ENCODE peak calls at places on chromosomes 1 and 21, in seven cellular contexts. One of them, this sample, is unnamed.

GRCh38 chr1:108125312-108126138 is 74.6 kb downstream of the SLC25A24 start:
- DNase-seq in activated T-cell treated with anti-CD3 and anti-CD28 coated beads, Interleukin-2, amount 50 U/mL, for 48 hours: peak
- DNase-seq in neuronal stem cell: peak
- DNase-seq in activated CD4-positive, alpha-beta T cell treated with anti-CD3 and anti-CD28 coated beads for 48 hours: peak
- DNase-seq in stimulated activated CD8-positive, alpha-beta memory T cell treated with anti-CD3 and anti-CD28 coated beads, Interleukin-12 subunit alpha, Interleukin-12 subunit beta, amount 100 ng/mL, for 1 hour: peak
- DNase-seq in Daoy: peak
- DNase-seq in activated naive CD4-positive, alpha-beta T cell: peak
- DNase-seq in this sample: peak

GRCh38 chr1:164589961-164590507 is 31.1 kb downstream of the PBX1 start:
- DNase-seq in activated T-cell treated with anti-CD3 and anti-CD28 coated beads, Interleukin-2, amount 50 U/mL, for 48 hours: no peak
- DNase-seq in neuronal stem cell: no peak
- DNase-seq in activated CD4-positive, alpha-beta T cell treated with anti-CD3 and anti-CD28 coated beads for 48 hours: no peak
- DNase-seq in stimulated activated CD8-positive, alpha-beta memory T cell treated with anti-CD3 and anti-CD28 coated beads, Interleukin-12 subunit alpha, Interleukin-12 subunit beta, amount 100 ng/mL, for 1 hour: no peak
- DNase-seq in Daoy: no peak
- DNase-seq in activated naive CD4-positive, alpha-beta T cell: no peak
- DNase-seq in this sample: peak

GRCh38 chr1:160539896-160540858 is 17.1 kb upstream of the SLAMF6 start:
- DNase-seq in activated T-cell treated with anti-CD3 and anti-CD28 coated beads, Interleukin-2, amount 50 U/mL, for 48 hours: peak
- DNase-seq in neuronal stem cell: no peak
- DNase-seq in activated CD4-positive, alpha-beta T cell treated with anti-CD3 and anti-CD28 coated beads for 48 hours: peak
- DNase-seq in stimulated activated CD8-positive, alpha-beta memory T cell treated with anti-CD3 and anti-CD28 coated beads, Interleukin-12 subunit alpha, Interleukin-12 subunit beta, amount 100 ng/mL, for 1 hour: peak
- DNase-seq in Daoy: peak
- DNase-seq in activated naive CD4-positive, alpha-beta T cell: no peak
- DNase-seq in this sample: no peak

GRCh38 chr1:115440733-115441132 is 102.7 kb upstream of the NGF start:
- DNase-seq in activated T-cell treated with anti-CD3 and anti-CD28 coated beads, Interleukin-2, amount 50 U/mL, for 48 hours: no peak
- DNase-seq in neuronal stem cell: no peak
- DNase-seq in activated CD4-positive, alpha-beta T cell treated with anti-CD3 and anti-CD28 coated beads for 48 hours: no peak
- DNase-seq in stimulated activated CD8-positive, alpha-beta memory T cell treated with anti-CD3 and anti-CD28 coated beads, Interleukin-12 subunit alpha, Interleukin-12 subunit beta, amount 100 ng/mL, for 1 hour: no peak
- DNase-seq in Daoy: no peak
- DNase-seq in activated naive CD4-positive, alpha-beta T cell: no peak
- DNase-seq in this sample: no peak

GRCh38 chr21:34889537-34890257 is 159.4 kb downstream of the RUNX1 start:
- DNase-seq in activated T-cell treated with anti-CD3 and anti-CD28 coated beads, Interleukin-2, amount 50 U/mL, for 48 hours: peak
- DNase-seq in neuronal stem cell: no peak
- DNase-seq in activated CD4-positive, alpha-beta T cell treated with anti-CD3 and anti-CD28 coated beads for 48 hours: peak
- DNase-seq in stimulated activated CD8-positive, alpha-beta memory T cell treated with anti-CD3 and anti-CD28 coated beads, Interleukin-12 subunit alpha, Interleukin-12 subunit beta, amount 100 ng/mL, for 1 hour: peak
- DNase-seq in Daoy: peak
- DNase-seq in activated naive CD4-positive, alpha-beta T cell: peak
- DNase-seq in this sample: peak

GRCh38 chr1:87814573-87814972 is 485.9 kb downstream of the LMO4 start:
- DNase-seq in activated T-cell treated with anti-CD3 and anti-CD28 coated beads, Interleukin-2, amount 50 U/mL, for 48 hours: no peak
- DNase-seq in neuronal stem cell: no peak
- DNase-seq in activated CD4-positive, alpha-beta T cell treated with anti-CD3 and anti-CD28 coated beads for 48 hours: no peak
- DNase-seq in stimulated activated CD8-positive, alpha-beta memory T cell treated with anti-CD3 and anti-CD28 coated beads, Interleukin-12 subunit alpha, Interleukin-12 subunit beta, amount 100 ng/mL, for 1 hour: no peak
- DNase-seq in Daoy: no peak
- DNase-seq in activated naive CD4-positive, alpha-beta T cell: no peak
- DNase-seq in this sample: no peak

GRCh38 chr1:2248854-2249558 is 20.9 kb downstream of the SKI start:
- DNase-seq in activated T-cell treated with anti-CD3 and anti-CD28 coated beads, Interleukin-2, amount 50 U/mL, for 48 hours: no peak
- DNase-seq in neuronal stem cell: no peak
- DNase-seq in activated CD4-positive, alpha-beta T cell treated with anti-CD3 and anti-CD28 coated beads for 48 hours: no peak
- DNase-seq in stimulated activated CD8-positive, alpha-beta memory T cell treated with anti-CD3 and anti-CD28 coated beads, Interleukin-12 subunit alpha, Interleukin-12 subunit beta, amount 100 ng/mL, for 1 hour: no peak
- DNase-seq in Daoy: no peak
- DNase-seq in activated naive CD4-positive, alpha-beta T cell: no peak
- DNase-seq in this sample: no peak

GRCh38 chr1:6421266-6421665 is 1.5 kb upstream of the HES2 start:
- DNase-seq in activated T-cell treated with anti-CD3 and anti-CD28 coated beads, Interleukin-2, amount 50 U/mL, for 48 hours: no peak
- DNase-seq in neuronal stem cell: no peak
- DNase-seq in activated CD4-positive, alpha-beta T cell treated with anti-CD3 and anti-CD28 coated beads for 48 hours: no peak
- DNase-seq in stimulated activated CD8-positive, alpha-beta memory T cell treated with anti-CD3 and anti-CD28 coated beads, Interleukin-12 subunit alpha, Interleukin-12 subunit beta, amount 100 ng/mL, for 1 hour: no peak
- DNase-seq in Daoy: no peak
- DNase-seq in activated naive CD4-positive, alpha-beta T cell: no peak
- DNase-seq in this sample: no peak

GRCh38 chr1:245336149-245336983 is 181.6 kb downstream of the KIF26B start:
- DNase-seq in activated T-cell treated with anti-CD3 and anti-CD28 coated beads, Interleukin-2, amount 50 U/mL, for 48 hours: no peak
- DNase-seq in neuronal stem cell: no peak
- DNase-seq in activated CD4-positive, alpha-beta T cell treated with anti-CD3 and anti-CD28 coated beads for 48 hours: peak
- DNase-seq in stimulated activated CD8-positive, alpha-beta memory T cell treated with anti-CD3 and anti-CD28 coated beads, Interleukin-12 subunit alpha, Interleukin-12 subunit beta, amount 100 ng/mL, for 1 hour: no peak
- DNase-seq in Daoy: no peak
- DNase-seq in activated naive CD4-positive, alpha-beta T cell: no peak
- DNase-seq in this sample: no peak

GRCh38 chr1:109197163-109198042 is 16.3 kb upstream of the SARS1 start:
- DNase-seq in activated T-cell treated with anti-CD3 and anti-CD28 coated beads, Interleukin-2, amount 50 U/mL, for 48 hours: peak
- DNase-seq in neuronal stem cell: peak
- DNase-seq in activated CD4-positive, alpha-beta T cell treated with anti-CD3 and anti-CD28 coated beads for 48 hours: peak
- DNase-seq in stimulated activated CD8-positive, alpha-beta memory T cell treated with anti-CD3 and anti-CD28 coated beads, Interleukin-12 subunit alpha, Interleukin-12 subunit beta, amount 100 ng/mL, for 1 hour: no peak
- DNase-seq in Daoy: peak
- DNase-seq in activated naive CD4-positive, alpha-beta T cell: no peak
- DNase-seq in this sample: no peak

GRCh38 chr1:210655511-210655910 is 326.8 kb downstream of the HHAT start:
- DNase-seq in activated T-cell treated with anti-CD3 and anti-CD28 coated beads, Interleukin-2, amount 50 U/mL, for 48 hours: no peak
- DNase-seq in neuronal stem cell: no peak
- DNase-seq in activated CD4-positive, alpha-beta T cell treated with anti-CD3 and anti-CD28 coated beads for 48 hours: no peak
- DNase-seq in stimulated activated CD8-positive, alpha-beta memory T cell treated with anti-CD3 and anti-CD28 coated beads, Interleukin-12 subunit alpha, Interleukin-12 subunit beta, amount 100 ng/mL, for 1 hour: no peak
- DNase-seq in Daoy: no peak
- DNase-seq in activated naive CD4-positive, alpha-beta T cell: no peak
- DNase-seq in this sample: no peak

GRCh38 chr1:95233321-95233736 is 681 bp upstream of the RWDD3 start:
- DNase-seq in activated T-cell treated with anti-CD3 and anti-CD28 coated beads, Interleukin-2, amount 50 U/mL, for 48 hours: no peak
- DNase-seq in neuronal stem cell: peak
- DNase-seq in activated CD4-positive, alpha-beta T cell treated with anti-CD3 and anti-CD28 coated beads for 48 hours: no peak
- DNase-seq in stimulated activated CD8-positive, alpha-beta memory T cell treated with anti-CD3 and anti-CD28 coated beads, Interleukin-12 subunit alpha, Interleukin-12 subunit beta, amount 100 ng/mL, for 1 hour: no peak
- DNase-seq in Daoy: no peak
- DNase-seq in activated naive CD4-positive, alpha-beta T cell: no peak
- DNase-seq in this sample: peak

GRCh38 chr1:914253-914890 is 9.4 kb upstream of the SAMD11 start:
- DNase-seq in activated T-cell treated with anti-CD3 and anti-CD28 coated beads, Interleukin-2, amount 50 U/mL, for 48 hours: no peak
- DNase-seq in neuronal stem cell: no peak
- DNase-seq in activated CD4-positive, alpha-beta T cell treated with anti-CD3 and anti-CD28 coated beads for 48 hours: no peak
- DNase-seq in stimulated activated CD8-positive, alpha-beta memory T cell treated with anti-CD3 and anti-CD28 coated beads, Interleukin-12 subunit alpha, Interleukin-12 subunit beta, amount 100 ng/mL, for 1 hour: no peak
- DNase-seq in Daoy: no peak
- DNase-seq in activated naive CD4-positive, alpha-beta T cell: no peak
- DNase-seq in this sample: no peak

GRCh38 chr1:231748744-231749143 is 122.2 kb downstream of the DISC1 start:
- DNase-seq in activated T-cell treated with anti-CD3 and anti-CD28 coated beads, Interleukin-2, amount 50 U/mL, for 48 hours: no peak
- DNase-seq in neuronal stem cell: no peak
- DNase-seq in activated CD4-positive, alpha-beta T cell treated with anti-CD3 and anti-CD28 coated beads for 48 hours: no peak
- DNase-seq in stimulated activated CD8-positive, alpha-beta memory T cell treated with anti-CD3 and anti-CD28 coated beads, Interleukin-12 subunit alpha, Interleukin-12 subunit beta, amount 100 ng/mL, for 1 hour: no peak
- DNase-seq in Daoy: no peak
- DNase-seq in activated naive CD4-positive, alpha-beta T cell: no peak
- DNase-seq in this sample: no peak

GRCh38 chr1:29365906-29366670 is 129.8 kb downstream of the PTPRU start:
- DNase-seq in activated T-cell treated with anti-CD3 and anti-CD28 coated beads, Interleukin-2, amount 50 U/mL, for 48 hours: no peak
- DNase-seq in neuronal stem cell: no peak
- DNase-seq in activated CD4-positive, alpha-beta T cell treated with anti-CD3 and anti-CD28 coated beads for 48 hours: no peak
- DNase-seq in stimulated activated CD8-positive, alpha-beta memory T cell treated with anti-CD3 and anti-CD28 coated beads, Interleukin-12 subunit alpha, Interleukin-12 subunit beta, amount 100 ng/mL, for 1 hour: no peak
- DNase-seq in Daoy: no peak
- DNase-seq in activated naive CD4-positive, alpha-beta T cell: no peak
- DNase-seq in this sample: no peak

GRCh38 chr21:20661221-20661620 is 337.0 kb upstream of the NCAM2 start:
- DNase-seq in activated T-cell treated with anti-CD3 and anti-CD28 coated beads, Interleukin-2, amount 50 U/mL, for 48 hours: no peak
- DNase-seq in neuronal stem cell: no peak
- DNase-seq in activated CD4-positive, alpha-beta T cell treated with anti-CD3 and anti-CD28 coated beads for 48 hours: no peak
- DNase-seq in stimulated activated CD8-positive, alpha-beta memory T cell treated with anti-CD3 and anti-CD28 coated beads, Interleukin-12 subunit alpha, Interleukin-12 subunit beta, amount 100 ng/mL, for 1 hour: no peak
- DNase-seq in Daoy: no peak
- DNase-seq in activated naive CD4-positive, alpha-beta T cell: no peak
- DNase-seq in this sample: no peak

GRCh38 chr1:2233997-2234761 is 6.1 kb downstream of the SKI start:
- DNase-seq in activated T-cell treated with anti-CD3 and anti-CD28 coated beads, Interleukin-2, amount 50 U/mL, for 48 hours: peak
- DNase-seq in neuronal stem cell: no peak
- DNase-seq in activated CD4-positive, alpha-beta T cell treated with anti-CD3 and anti-CD28 coated beads for 48 hours: peak
- DNase-seq in stimulated activated CD8-positive, alpha-beta memory T cell treated with anti-CD3 and anti-CD28 coated beads, Interleukin-12 subunit alpha, Interleukin-12 subunit beta, amount 100 ng/mL, for 1 hour: peak
- DNase-seq in Daoy: peak
- DNase-seq in activated naive CD4-positive, alpha-beta T cell: peak
- DNase-seq in this sample: no peak

GRCh38 chr1:78061825-78062523 is 16.2 kb downstream of the GIPC2 start:
- DNase-seq in activated T-cell treated with anti-CD3 and anti-CD28 coated beads, Interleukin-2, amount 50 U/mL, for 48 hours: no peak
- DNase-seq in neuronal stem cell: no peak
- DNase-seq in activated CD4-positive, alpha-beta T cell treated with anti-CD3 and anti-CD28 coated beads for 48 hours: no peak
- DNase-seq in stimulated activated CD8-positive, alpha-beta memory T cell treated with anti-CD3 and anti-CD28 coated beads, Interleukin-12 subunit alpha, Interleukin-12 subunit beta, amount 100 ng/mL, for 1 hour: no peak
- DNase-seq in Daoy: peak
- DNase-seq in activated naive CD4-positive, alpha-beta T cell: no peak
- DNase-seq in this sample: no peak

GRCh38 chr1:41357451-41358151 is 3.6 kb upstream of the FOXO6 start:
- DNase-seq in activated T-cell treated with anti-CD3 and anti-CD28 coated beads, Interleukin-2, amount 50 U/mL, for 48 hours: peak
- DNase-seq in neuronal stem cell: no peak
- DNase-seq in activated CD4-positive, alpha-beta T cell treated with anti-CD3 and anti-CD28 coated beads for 48 hours: no peak
- DNase-seq in stimulated activated CD8-positive, alpha-beta memory T cell treated with anti-CD3 and anti-CD28 coated beads, Interleukin-12 subunit alpha, Interleukin-12 subunit beta, amount 100 ng/mL, for 1 hour: no peak
- DNase-seq in Daoy: no peak
- DNase-seq in activated naive CD4-positive, alpha-beta T cell: no peak
- DNase-seq in this sample: peak

GRCh38 chr1:40508375-40509341 is at the start of gene EXO5:
- DNase-seq in activated T-cell treated with anti-CD3 and anti-CD28 coated beads, Interleukin-2, amount 50 U/mL, for 48 hours: peak
- DNase-seq in neuronal stem cell: peak
- DNase-seq in activated CD4-positive, alpha-beta T cell treated with anti-CD3 and anti-CD28 coated beads for 48 hours: peak
- DNase-seq in stimulated activated CD8-positive, alpha-beta memory T cell treated with anti-CD3 and anti-CD28 coated beads, Interleukin-12 subunit alpha, Interleukin-12 subunit beta, amount 100 ng/mL, for 1 hour: peak
- DNase-seq in Daoy: peak
- DNase-seq in activated naive CD4-positive, alpha-beta T cell: peak
- DNase-seq in this sample: peak

GRCh38 chr1:151157067-151157531 is 650 bp downstream of the TNFAIP8L2 start:
- DNase-seq in activated T-cell treated with anti-CD3 and anti-CD28 coated beads, Interleukin-2, amount 50 U/mL, for 48 hours: peak
- DNase-seq in neuronal stem cell: no peak
- DNase-seq in activated CD4-positive, alpha-beta T cell treated with anti-CD3 and anti-CD28 coated beads for 48 hours: peak
- DNase-seq in stimulated activated CD8-positive, alpha-beta memory T cell treated with anti-CD3 and anti-CD28 coated beads, Interleukin-12 subunit alpha, Interleukin-12 subunit beta, amount 100 ng/mL, for 1 hour: peak
- DNase-seq in Daoy: no peak
- DNase-seq in activated naive CD4-positive, alpha-beta T cell: peak
- DNase-seq in this sample: no peak

GRCh38 chr1:19734472-19734999 is 65.2 kb downstream of the TMCO4 start:
- DNase-seq in activated T-cell treated with anti-CD3 and anti-CD28 coated beads, Interleukin-2, amount 50 U/mL, for 48 hours: no peak
- DNase-seq in neuronal stem cell: no peak
- DNase-seq in activated CD4-positive, alpha-beta T cell treated with anti-CD3 and anti-CD28 coated beads for 48 hours: no peak
- DNase-seq in stimulated activated CD8-positive, alpha-beta memory T cell treated with anti-CD3 and anti-CD28 coated beads, Interleukin-12 subunit alpha, Interleukin-12 subunit beta, amount 100 ng/mL, for 1 hour: no peak
- DNase-seq in Daoy: peak
- DNase-seq in activated naive CD4-positive, alpha-beta T cell: no peak
- DNase-seq in this sample: no peak

GRCh38 chr1:165228676-165229075 is 127.8 kb downstream of the LMX1A start:
- DNase-seq in activated T-cell treated with anti-CD3 and anti-CD28 coated beads, Interleukin-2, amount 50 U/mL, for 48 hours: no peak
- DNase-seq in neuronal stem cell: no peak
- DNase-seq in activated CD4-positive, alpha-beta T cell treated with anti-CD3 and anti-CD28 coated beads for 48 hours: no peak
- DNase-seq in stimulated activated CD8-positive, alpha-beta memory T cell treated with anti-CD3 and anti-CD28 coated beads, Interleukin-12 subunit alpha, Interleukin-12 subunit beta, amount 100 ng/mL, for 1 hour: no peak
- DNase-seq in Daoy: no peak
- DNase-seq in activated naive CD4-positive, alpha-beta T cell: no peak
- DNase-seq in this sample: peak

GRCh38 chr21:17371470-17371869 is 141.4 kb upstream of the CXADR start:
- DNase-seq in activated T-cell treated with anti-CD3 and anti-CD28 coated beads, Interleukin-2, amount 50 U/mL, for 48 hours: no peak
- DNase-seq in neuronal stem cell: no peak
- DNase-seq in activated CD4-positive, alpha-beta T cell treated with anti-CD3 and anti-CD28 coated beads for 48 hours: no peak
- DNase-seq in stimulated activated CD8-positive, alpha-beta memory T cell treated with anti-CD3 and anti-CD28 coated beads, Interleukin-12 subunit alpha, Interleukin-12 subunit beta, amount 100 ng/mL, for 1 hour: no peak
- DNase-seq in Daoy: no peak
- DNase-seq in activated naive CD4-positive, alpha-beta T cell: no peak
- DNase-seq in this sample: no peak

GRCh38 chr1:155127105-155127671 is 488 bp upstream of the EFNA1 start:
- DNase-seq in activated T-cell treated with anti-CD3 and anti-CD28 coated beads, Interleukin-2, amount 50 U/mL, for 48 hours: no peak
- DNase-seq in neuronal stem cell: no peak
- DNase-seq in activated CD4-positive, alpha-beta T cell treated with anti-CD3 and anti-CD28 coated beads for 48 hours: no peak
- DNase-seq in stimulated activated CD8-positive, alpha-beta memory T cell treated with anti-CD3 and anti-CD28 coated beads, Interleukin-12 subunit alpha, Interleukin-12 subunit beta, amount 100 ng/mL, for 1 hour: no peak
- DNase-seq in Daoy: peak
- DNase-seq in activated naive CD4-positive, alpha-beta T cell: no peak
- DNase-seq in this sample: peak

GRCh38 chr1:208242829-208243521 is 1.2 kb downstream of the PLXNA2 start:
- DNase-seq in activated T-cell treated with anti-CD3 and anti-CD28 coated beads, Interleukin-2, amount 50 U/mL, for 48 hours: peak
- DNase-seq in neuronal stem cell: no peak
- DNase-seq in activated CD4-positive, alpha-beta T cell treated with anti-CD3 and anti-CD28 coated beads for 48 hours: no peak
- DNase-seq in stimulated activated CD8-positive, alpha-beta memory T cell treated with anti-CD3 and anti-CD28 coated beads, Interleukin-12 subunit alpha, Interleukin-12 subunit beta, amount 100 ng/mL, for 1 hour: no peak
- DNase-seq in Daoy: peak
- DNase-seq in activated naive CD4-positive, alpha-beta T cell: no peak
- DNase-seq in this sample: peak

GRCh38 chr1:18091660-18092446 is 15.7 kb upstream of the IGSF21 start:
- DNase-seq in activated T-cell treated with anti-CD3 and anti-CD28 coated beads, Interleukin-2, amount 50 U/mL, for 48 hours: no peak
- DNase-seq in neuronal stem cell: no peak
- DNase-seq in activated CD4-positive, alpha-beta T cell treated with anti-CD3 and anti-CD28 coated beads for 48 hours: no peak
- DNase-seq in stimulated activated CD8-positive, alpha-beta memory T cell treated with anti-CD3 and anti-CD28 coated beads, Interleukin-12 subunit alpha, Interleukin-12 subunit beta, amount 100 ng/mL, for 1 hour: no peak
- DNase-seq in Daoy: peak
- DNase-seq in activated naive CD4-positive, alpha-beta T cell: no peak
- DNase-seq in this sample: no peak

GRCh38 chr1:91884459-91885290 is 1.3 kb downstream of the TGFBR3 start:
- DNase-seq in activated T-cell treated with anti-CD3 and anti-CD28 coated beads, Interleukin-2, amount 50 U/mL, for 48 hours: peak
- DNase-seq in neuronal stem cell: peak
- DNase-seq in activated CD4-positive, alpha-beta T cell treated with anti-CD3 and anti-CD28 coated beads for 48 hours: peak
- DNase-seq in stimulated activated CD8-positive, alpha-beta memory T cell treated with anti-CD3 and anti-CD28 coated beads, Interleukin-12 subunit alpha, Interleukin-12 subunit beta, amount 100 ng/mL, for 1 hour: no peak
- DNase-seq in Daoy: peak
- DNase-seq in activated naive CD4-positive, alpha-beta T cell: no peak
- DNase-seq in this sample: peak

GRCh38 chr21:46605759-46606426 is 1.0 kb upstream of the S100B start:
- DNase-seq in activated T-cell treated with anti-CD3 and anti-CD28 coated beads, Interleukin-2, amount 50 U/mL, for 48 hours: peak
- DNase-seq in neuronal stem cell: no peak
- DNase-seq in activated CD4-positive, alpha-beta T cell treated with anti-CD3 and anti-CD28 coated beads for 48 hours: peak
- DNase-seq in stimulated activated CD8-positive, alpha-beta memory T cell treated with anti-CD3 and anti-CD28 coated beads, Interleukin-12 subunit alpha, Interleukin-12 subunit beta, amount 100 ng/mL, for 1 hour: no peak
- DNase-seq in Daoy: no peak
- DNase-seq in activated naive CD4-positive, alpha-beta T cell: peak
- DNase-seq in this sample: no peak

GRCh38 chr1:150560011-150560438 is 10.8 kb downstream of the ADAMTSL4 start:
- DNase-seq in activated T-cell treated with anti-CD3 and anti-CD28 coated beads, Interleukin-2, amount 50 U/mL, for 48 hours: peak
- DNase-seq in neuronal stem cell: peak
- DNase-seq in activated CD4-positive, alpha-beta T cell treated with anti-CD3 and anti-CD28 coated beads for 48 hours: peak
- DNase-seq in stimulated activated CD8-positive, alpha-beta memory T cell treated with anti-CD3 and anti-CD28 coated beads, Interleukin-12 subunit alpha, Interleukin-12 subunit beta, amount 100 ng/mL, for 1 hour: no peak
- DNase-seq in Daoy: peak
- DNase-seq in activated naive CD4-positive, alpha-beta T cell: peak
- DNase-seq in this sample: peak

GRCh38 chr1:78292361-78292760 is 198.4 kb upstream of the PTGFR start:
- DNase-seq in activated T-cell treated with anti-CD3 and anti-CD28 coated beads, Interleukin-2, amount 50 U/mL, for 48 hours: no peak
- DNase-seq in neuronal stem cell: no peak
- DNase-seq in activated CD4-positive, alpha-beta T cell treated with anti-CD3 and anti-CD28 coated beads for 48 hours: no peak
- DNase-seq in stimulated activated CD8-positive, alpha-beta memory T cell treated with anti-CD3 and anti-CD28 coated beads, Interleukin-12 subunit alpha, Interleukin-12 subunit beta, amount 100 ng/mL, for 1 hour: no peak
- DNase-seq in Daoy: no peak
- DNase-seq in activated naive CD4-positive, alpha-beta T cell: no peak
- DNase-seq in this sample: no peak

GRCh38 chr21:42474043-42474831 is 21.8 kb downstream of the RSPH1 start:
- DNase-seq in activated T-cell treated with anti-CD3 and anti-CD28 coated beads, Interleukin-2, amount 50 U/mL, for 48 hours: peak
- DNase-seq in neuronal stem cell: no peak
- DNase-seq in activated CD4-positive, alpha-beta T cell treated with anti-CD3 and anti-CD28 coated beads for 48 hours: no peak
- DNase-seq in stimulated activated CD8-positive, alpha-beta memory T cell treated with anti-CD3 and anti-CD28 coated beads, Interleukin-12 subunit alpha, Interleukin-12 subunit beta, amount 100 ng/mL, for 1 hour: no peak
- DNase-seq in Daoy: peak
- DNase-seq in activated naive CD4-positive, alpha-beta T cell: no peak
- DNase-seq in this sample: no peak

GRCh38 chr1:61091455-61091854 is 9.1 kb downstream of the NFIA start:
- DNase-seq in activated T-cell treated with anti-CD3 and anti-CD28 coated beads, Interleukin-2, amount 50 U/mL, for 48 hours: no peak
- DNase-seq in neuronal stem cell: no peak
- DNase-seq in activated CD4-positive, alpha-beta T cell treated with anti-CD3 and anti-CD28 coated beads for 48 hours: no peak
- DNase-seq in stimulated activated CD8-positive, alpha-beta memory T cell treated with anti-CD3 and anti-CD28 coated beads, Interleukin-12 subunit alpha, Interleukin-12 subunit beta, amount 100 ng/mL, for 1 hour: no peak
- DNase-seq in Daoy: no peak
- DNase-seq in activated naive CD4-positive, alpha-beta T cell: no peak
- DNase-seq in this sample: peak

GRCh38 chr1:31588751-31589515 is 12.6 kb downstream of the TINAGL1 start:
- DNase-seq in activated T-cell treated with anti-CD3 and anti-CD28 coated beads, Interleukin-2, amount 50 U/mL, for 48 hours: no peak
- DNase-seq in neuronal stem cell: no peak
- DNase-seq in activated CD4-positive, alpha-beta T cell treated with anti-CD3 and anti-CD28 coated beads for 48 hours: no peak
- DNase-seq in stimulated activated CD8-positive, alpha-beta memory T cell treated with anti-CD3 and anti-CD28 coated beads, Interleukin-12 subunit alpha, Interleukin-12 subunit beta, amount 100 ng/mL, for 1 hour: no peak
- DNase-seq in Daoy: peak
- DNase-seq in activated naive CD4-positive, alpha-beta T cell: no peak
- DNase-seq in this sample: peak

GRCh38 chr21:31354122-31354521 is 10.1 kb upstream of the TIAM1 start:
- DNase-seq in activated T-cell treated with anti-CD3 and anti-CD28 coated beads, Interleukin-2, amount 50 U/mL, for 48 hours: no peak
- DNase-seq in neuronal stem cell: no peak
- DNase-seq in activated CD4-positive, alpha-beta T cell treated with anti-CD3 and anti-CD28 coated beads for 48 hours: no peak
- DNase-seq in stimulated activated CD8-positive, alpha-beta memory T cell treated with anti-CD3 and anti-CD28 coated beads, Interleukin-12 subunit alpha, Interleukin-12 subunit beta, amount 100 ng/mL, for 1 hour: no peak
- DNase-seq in Daoy: no peak
- DNase-seq in activated naive CD4-positive, alpha-beta T cell: no peak
- DNase-seq in this sample: no peak